ENCODE peak calls at places on chromosomes 4 and X, in ten cellular contexts. T, S, P, G, J, W, B, R, C and Y are unnamed samples.

GRCh38 chrX:75547783-75548182 is 24.9 kb upstream of the ZDHHC15 start:
- DNase-seq in S (no peak), B (peak; percentile 52), W (no peak), R (no peak), G (no peak), C (no peak), P (no peak), T (peak; percentile 0), J (no peak), Y (no peak)

GRCh38 chr4:155062948-155063347 is 145.5 kb upstream of the NPY2R start:
- DNase-seq in R (no peak), W (no peak), C (no peak), S (no peak), T (no peak), B (no peak), J (no peak), G (no peak), P (no peak), Y (no peak)

GRCh38 chrX:13418126-13419091 is 98.6 kb upstream of the ATXN3L start:
- DNase-seq in J (no peak), W (no peak), P (no peak), T (peak; percentile 50), G (no peak), C (no peak), B (no peak), S (peak; percentile 10), R (no peak), Y (no peak)

GRCh38 chrX:132435222-132435621 is 53.6 kb downstream of the MBNL3 start:
- DNase-seq in C (no peak), J (no peak), P (no peak), S (no peak), R (no peak), G (no peak), T (peak; percentile 22), B (no peak), W (no peak), Y (no peak)

GRCh38 chr4:76802546-76803021 is 95.4 kb downstream of the SOWAHB start:
- DNase-seq in W (no peak), P (no peak), G (no peak), J (no peak), C (no peak), R (no peak), S (peak; percentile 96), B (no peak), T (peak; percentile 11), Y (no peak)

GRCh38 chr4:84366111-84366510 is 133.0 kb downstream of the NKX6-1 start:
- DNase-seq in G (no peak), C (no peak), W (no peak), S (no peak), T (peak; percentile 2), B (no peak), R (no peak), J (no peak), P (no peak), Y (no peak)

GRCh38 chr4:38091636-38092035 is 131.4 kb downstream of the PTTG2 start:
- DNase-seq in C (no peak), S (no peak), R (no peak), J (no peak), T (peak; percentile 35), P (no peak), W (no peak), B (no peak), G (no peak), Y (no peak)

GRCh38 chrX:153641575-153642312 is 5.3 kb upstream of the DUSP9 start:
- DNase-seq in W (no peak), S (peak; percentile 29), J (no peak), C (no peak), G (no peak), B (no peak), P (no peak), R (no peak), T (no peak), Y (no peak)

GRCh38 chr4:169231647-169232262 is 39.0 kb downstream of the SH3RF1 start:
- DNase-seq in R (no peak), W (no peak), T (no peak), P (no peak), C (no peak), G (no peak), S (no peak), B (no peak), J (no peak), Y (no peak)

GRCh38 chr4:169229571-169230028 is 41.2 kb downstream of the SH3RF1 start:
- DNase-seq in T (peak; percentile 95), J (no peak), W (no peak), B (no peak), S (peak; percentile 30), G (no peak), P (no peak), C (no peak), R (no peak), Y (no peak)

GRCh38 chr4:169238445-169238844 is 32.3 kb downstream of the SH3RF1 start:
- DNase-seq in S (no peak), T (peak; percentile 68), G (no peak), C (no peak), J (no peak), B (no peak), R (no peak), W (no peak), P (no peak), Y (no peak)

GRCh38 chr4:169236901-169237626 is 33.7 kb downstream of the SH3RF1 start:
- DNase-seq in P (no peak), R (no peak), J (no peak), G (no peak), W (no peak), S (no peak), T (no peak), C (no peak), B (peak; percentile 52), Y (no peak)

GRCh38 chr4:169234137-169234855 is 36.5 kb downstream of the SH3RF1 start:
- DNase-seq in C (no peak), R (no peak), T (no peak), P (no peak), G (no peak), S (no peak), W (no peak), B (no peak), J (no peak), Y (no peak)
- H3K4me1 ChIP-seq in C (no peaks in the 10 kb centered on the region), R (no peaks in the 10 kb centered on the region), T (peaks cover 59% of the 10 kb centered on the region), P (no peaks in the 10 kb centered on the region), G (no peaks in the 10 kb centered on the region), S (no peaks in the 10 kb centered on the region), W (no peaks in the 10 kb centered on the region), B (peaks cover 22% of the 10 kb centered on the region), J (no peaks in the 10 kb centered on the region), Y (no peaks in the 10 kb centered on the region)

GRCh38 chr4:128858875-128859696 is 49.6 kb downstream of the JADE1 start:
- DNase-seq in B (no peak), S (no peak), T (peak; percentile 67), W (no peak), J (no peak), P (no peak), C (no peak), G (no peak), R (no peak), Y (no peak)

GRCh38 chr4:128863314-128864075 is 54.0 kb downstream of the JADE1 start:
- DNase-seq in T (peak; percentile 79), C (peak; percentile 37), G (peak; percentile 64), P (peak; percentile 65), B (peak; percentile 82), R (peak; percentile 52), J (peak; percentile 62), S (peak; percentile 91), W (peak; percentile 56), Y (peak; percentile 51)

GRCh38 chr4:128861856-128862518 is 52.5 kb downstream of the JADE1 start:
- DNase-seq in J (no peak), W (peak; percentile 13), T (no peak), B (no peak), R (no peak), P (no peak), G (no peak), C (no peak), S (no peak), Y (no peak)

GRCh38 chr4:128862608-128863313 is 53.3 kb downstream of the JADE1 start:
- DNase-seq in G (peak; percentile 12), P (peak; percentile 14), C (peak; percentile 57), S (peak; percentile 67), J (no peak), W (peak; percentile 15), B (no peak), T (no peak), R (no peak), Y (no peak)

GRCh38 chr4:128859887-128860774 is 50.6 kb downstream of the JADE1 start:
- DNase-seq in R (no peak), C (no peak), B (no peak), J (no peak), G (no peak), W (no peak), P (no peak), S (no peak), T (peak; percentile 78), Y (no peak)
- H3K4me1 ChIP-seq in R (peaks cover 9% of the 10 kb centered on the region), C (peaks cover 25% of the 10 kb centered on the region), B (no peaks in the 10 kb centered on the region), J (no peaks in the 10 kb centered on the region), G (peaks cover 23% of the 10 kb centered on the region), W (peaks cover 29% of the 10 kb centered on the region), P (peaks cover 24% of the 10 kb centered on the region), S (no peaks in the 10 kb centered on the region), T (peaks cover 25% of the 10 kb centered on the region), Y (no peaks in the 10 kb centered on the region)

GRCh38 chrX:40084471-40084870 is 13.3 kb downstream of the BCOR start:
- DNase-seq in C (no peak), B (no peak), P (no peak), S (no peak), J (no peak), R (no peak), G (no peak), W (no peak), T (no peak), Y (no peak)
- H3K4me1 ChIP-seq in C (peaks cover 10% of the 10 kb centered on the region), B (no peaks in the 10 kb centered on the region), P (peaks cover 47% of the 10 kb centered on the region), S (peaks cover 6% of the 10 kb centered on the region), J (peaks cover 54% of the 10 kb centered on the region), R (peaks cover 28% of the 10 kb centered on the region), G (peaks cover 17% of the 10 kb centered on the region), W (peaks cover 74% of the 10 kb centered on the region), T (peaks cover 7% of the 10 kb centered on the region), Y (peaks cover 54% of the 10 kb centered on the region)

GRCh38 chr4:70714488-70714887 is 7.3 kb upstream of the RUFY3 start:
- DNase-seq in S (no peak), P (no peak), G (no peak), C (no peak), J (no peak), B (no peak), R (no peak), T (no peak), W (no peak), Y (no peak)

GRCh38 chr4:70712604-70713452 is 8.9 kb upstream of the RUFY3 start:
- DNase-seq in C (no peak), T (no peak), W (no peak), B (no peak), J (no peak), R (no peak), G (no peak), S (no peak), P (no peak), Y (no peak)

GRCh38 chr4:70713453-70714026 is 8.2 kb upstream of the RUFY3 start:
- DNase-seq in S (peak; percentile 75), W (no peak), C (no peak), P (no peak), J (peak; percentile 44), R (no peak), G (no peak), T (no peak), B (no peak), Y (no peak)

GRCh38 chr4:70715097-70715496 is 6.7 kb upstream of the RUFY3 start:
- DNase-seq in P (no peak), G (no peak), W (no peak), B (no peak), S (no peak), J (no peak), C (no peak), R (no peak), T (peak; percentile 32), Y (no peak)

DNA sequence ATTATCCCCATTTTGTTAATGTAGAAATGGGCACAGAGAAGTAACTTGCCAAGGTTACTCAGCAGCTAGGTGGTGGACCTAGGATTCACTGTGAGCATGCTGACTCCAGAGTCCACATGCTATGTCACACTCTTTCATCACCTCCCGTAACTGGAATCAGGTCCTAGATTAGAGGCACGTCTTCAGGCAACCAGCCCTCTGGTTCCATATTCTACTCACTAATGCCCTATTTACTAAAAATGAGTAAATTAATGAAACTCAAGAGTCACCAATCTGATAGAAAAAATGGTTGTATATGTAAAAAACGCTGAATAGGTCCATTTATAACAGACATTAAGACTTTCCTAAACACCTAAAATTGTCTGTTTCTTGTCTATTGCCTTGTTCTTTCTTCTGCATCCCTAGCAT is 7.7 kb upstream of the RUFY3 start:
- DNase-seq in C (no peak), B (no peak), S (peak; percentile 42), J (no peak), R (no peak), W (no peak), G (no peak), P (no peak), T (peak; percentile 25), Y (no peak)
- H3K4me1 ChIP-seq in C (no peaks in the 10 kb centered on the region), B (no peaks in the 10 kb centered on the region), S (peaks cover 3% of the 10 kb centered on the region), J (peaks cover 56% of the 10 kb centered on the region), R (no peaks in the 10 kb centered on the region), W (peaks cover 22% of the 10 kb centered on the region), G (no peaks in the 10 kb centered on the region), P (peaks cover 9% of the 10 kb centered on the region), T (no peaks in the 10 kb centered on the region), Y (peaks cover 12% of the 10 kb centered on the region)